ENCODE peak calls at places on chromosomes 7 and 10, in eight cellular contexts. L is uterus, K is kidney, U is DND-41, W is ovary, Q is OCI-LY7, Y is heart left ventricle, Z is tibial nerve. G is an unnamed sample. For H3K9me3, the result is how much of the 10 kb centered on the place peaks cover.

GRCh38 chr10:88386878-88387773 is 196.0 kb downstream of the RNLS start:
- DNase-seq in L (peak), K (no peak), U (peak), W (no peak), Q (peak), Y (peak), Z (no peak), G (peak)

GRCh38 chr10:122294511-122295422 is 23.7 kb downstream of the BTBD16 start:
- DNase-seq in L (no peak), K (no peak), U (no peak), W (no peak), Q (no peak), Y (no peak), Z (no peak), G (no peak)

GRCh38 chr7:100034871-100035510 is 14.6 kb upstream of the ZSCAN21 start:
- DNase-seq in L (no peak), K (no peak), U (no peak), W (no peak), Q (no peak), Y (no peak), Z (no peak), G (peak)

GRCh38 chr10:47061776-47062175 is 150.5 kb downstream of the PTPN20 start:
- DNase-seq in L (no peak), K (no peak), U (no peak), W (no peak), Q (no peak), Y (no peak), Z (no peak), G (no peak)

GRCh38 chr7:96663457-96663856 is 46.2 kb downstream of the SEM1 start:
- DNase-seq in L (no peak), K (no peak), U (no peak), W (no peak), Q (no peak), Y (no peak), Z (no peak), G (no peak)

GRCh38 chr7:41875513-41875912 is 172.6 kb upstream of the INHBA start:
- DNase-seq in L (no peak), K (no peak), U (no peak), W (no peak), Q (no peak), Y (no peak), Z (no peak), G (peak)

GRCh38 chr7:20395094-20395493 is 64.4 kb downstream of the ITGB8 start:
- DNase-seq in L (no peak), K (no peak), U (no peak), W (no peak), Q (no peak), Y (no peak), Z (no peak), G (peak)

GRCh38 chr7:46880508-46881196 is 701.3 kb downstream of the TNS3 start:
- DNase-seq in L (no peak), K (no peak), U (no peak), W (no peak), Q (peak), Y (no peak), Z (no peak), G (no peak)

GRCh38 chr7:84219310-84219709 is 24.7 kb upstream of the SEMA3A start:
- DNase-seq in L (no peak), K (no peak), U (no peak), W (no peak), Q (no peak), Y (no peak), Z (no peak), G (no peak)

GRCh38 chr10:122495406-122496340 is 34.3 kb downstream of the HTRA1 start:
- DNase-seq in L (no peak), K (peak), U (peak), W (no peak), Q (no peak), Y (peak), Z (no peak), G (peak)

GRCh38 chr7:50467817-50468610 is 17.9 kb upstream of the FIGNL1 start:
- DNase-seq in L (peak), K (peak), U (peak), W (peak), Q (peak), Y (peak), Z (peak), G (peak)
- H3K4me3 ChIP-seq in L (no peak), K (no peak), U (no peak), W (no peak), Q (no peak), Y (no peak), Z (no peak), G (no peak)

GRCh38 chr7:151992375-151992774 is 33.1 kb upstream of the GALNT11 start:
- DNase-seq in L (peak), K (peak), U (peak), W (no peak), Q (peak), Y (peak), Z (no peak), G (peak)
- TF ChIP-seq CTCF in L (peak), K (no peak), U (peak), W (no peak), Q (peak), Y (no peak), Z (peak), G (no peak)

GRCh38 chr7:133912916-133913697 is 214.0 kb upstream of the LRGUK start:
- DNase-seq in L (no peak), K (no peak), U (no peak), W (no peak), Q (no peak), Y (no peak), Z (no peak), G (no peak)
- H3K9me3 ChIP-seq in L (under half), K (under half), U (under half), W (under half), Q (under half), Y (under half), Z (under half), G (under half)

GRCh38 chr10:114822771-114823463 is 1.3 kb downstream of the FHIP2A start:
- DNase-seq in L (no peak), K (no peak), U (no peak), W (no peak), Q (peak), Y (no peak), Z (no peak), G (peak)

GRCh38 chr10:114821915-114822770 is 563 bp downstream of the FHIP2A start:
- DNase-seq in L (peak), K (peak), U (peak), W (peak), Q (peak), Y (peak), Z (no peak), G (peak)

GRCh38 chr10:114829160-114829909 is 7.8 kb downstream of the FHIP2A start:
- DNase-seq in L (no peak), K (no peak), U (no peak), W (no peak), Q (no peak), Y (no peak), Z (no peak), G (no peak)

GRCh38 chr10:114824396-114824795 is 2.8 kb downstream of the FHIP2A start:
- DNase-seq in L (no peak), K (no peak), U (no peak), W (no peak), Q (no peak), Y (no peak), Z (no peak), G (no peak)

DNA sequence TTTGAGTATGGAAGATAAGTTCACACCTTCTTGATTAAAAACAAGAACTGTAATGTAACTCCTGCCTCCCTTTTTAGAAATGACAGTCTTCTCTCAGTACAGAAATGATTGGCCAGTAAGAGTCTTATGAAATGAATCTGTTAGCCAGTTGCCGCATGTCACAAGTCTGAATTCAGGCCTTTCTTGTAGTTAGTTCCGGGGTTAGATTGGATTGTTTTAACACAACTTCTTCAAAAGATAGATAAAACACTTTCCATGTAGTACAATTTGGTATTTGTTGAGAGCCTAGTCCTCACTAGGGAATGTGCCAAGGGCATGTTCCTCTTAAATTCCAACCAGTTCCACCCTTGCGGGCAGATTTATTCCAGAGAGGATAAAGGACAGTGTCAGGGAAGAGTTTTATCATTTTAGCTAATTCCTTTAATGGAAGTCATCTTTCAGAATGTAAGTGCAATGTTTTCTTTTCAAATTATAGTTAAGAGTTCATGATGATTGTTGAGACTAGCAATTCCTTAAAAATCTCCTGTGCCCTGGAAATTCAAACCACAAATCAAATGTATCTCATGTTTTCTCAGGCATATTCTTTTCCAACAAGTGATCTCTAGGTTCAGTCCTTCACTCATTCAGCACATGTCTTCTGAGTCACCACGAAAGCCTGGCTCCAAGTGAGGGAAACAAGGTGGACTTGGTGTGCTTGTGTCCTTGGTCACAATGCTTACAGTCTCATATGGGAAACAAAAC is 4.1 kb downstream of the FHIP2A start:
- DNase-seq in L (no peak), K (no peak), U (no peak), W (no peak), Q (no peak), Y (no peak), Z (no peak), G (no peak)
- H3K4me3 ChIP-seq in L (peak), K (no peak), U (no peak), W (no peak), Q (no peak), Y (no peak), Z (no peak), G (no peak)

GRCh38 chr7:18700147-18700546 is 204.6 kb downstream of the HDAC9 start:
- DNase-seq in L (no peak), K (no peak), U (peak), W (no peak), Q (peak), Y (no peak), Z (no peak), G (no peak)
- TF ChIP-seq CTCF in L (no peak), K (no peak), U (peak), W (no peak), Q (peak), Y (no peak), Z (no peak), G (no peak)

DNA sequence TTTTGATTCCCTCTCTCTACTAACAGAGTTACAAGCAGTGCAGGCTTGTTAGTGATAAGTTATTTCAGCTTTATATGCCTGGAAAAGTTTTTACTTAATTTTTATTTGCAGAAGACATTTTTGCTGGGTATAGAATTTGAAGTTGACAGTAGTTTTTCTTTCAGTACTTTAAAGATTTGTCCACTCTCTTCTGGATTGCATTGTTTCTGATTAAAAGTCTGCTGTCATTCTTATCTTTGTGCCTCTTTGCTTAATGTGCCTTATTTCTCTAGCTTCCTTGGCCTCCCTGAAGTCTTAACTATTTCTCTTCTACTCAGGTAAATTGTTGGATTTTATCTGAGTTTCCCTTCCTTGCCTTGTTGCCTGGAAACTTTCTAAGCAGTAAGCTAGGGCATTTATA is 36.2 kb downstream of the PLCE1 start:
- DNase-seq in L (no peak), K (no peak), U (no peak), W (no peak), Q (no peak), Y (no peak), Z (no peak), G (no peak)
- H3K9me3 ChIP-seq in L (under half), K (under half), U (under half), W (under half), Q (under half), Y (under half), Z (under half), G (under half)

DNA sequence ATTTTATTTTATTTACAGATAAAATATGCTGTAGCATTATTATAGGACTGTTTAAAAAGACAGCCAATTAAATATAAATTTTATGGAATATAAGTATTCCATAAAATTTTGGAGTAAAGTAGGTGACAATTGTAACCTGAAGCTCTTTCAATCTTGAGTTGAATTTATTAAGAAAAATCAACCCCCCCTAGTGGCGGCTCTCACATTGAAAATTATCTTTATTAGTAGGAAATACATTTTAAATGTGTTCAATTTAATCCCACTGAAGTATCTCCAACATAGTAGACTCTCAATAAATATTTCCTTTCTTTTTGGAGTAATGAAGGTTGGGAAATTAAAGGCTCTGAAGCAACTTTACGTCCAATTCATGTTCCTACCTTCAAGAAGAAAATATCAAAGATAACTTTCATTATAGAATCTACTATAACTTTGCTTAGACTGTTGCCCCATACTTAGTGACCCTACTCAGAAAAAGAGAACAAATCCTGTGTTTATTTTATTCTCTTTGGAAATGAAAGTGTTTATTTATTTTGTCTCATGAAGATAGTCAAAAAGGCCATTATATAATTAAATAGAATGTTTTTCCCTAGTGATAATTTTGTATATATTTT is 3.1 kb downstream of the AHR start:
- DNase-seq in L (no peak), K (no peak), U (peak), W (no peak), Q (peak), Y (peak), Z (peak), G (peak)
- H3K4me3 ChIP-seq in L (peak), K (no peak), U (no peak), W (peak), Q (no peak), Y (peak), Z (peak), G (no peak)

GRCh38 chr10:35783305-35783838 is 141.3 kb upstream of the FZD8 start:
- DNase-seq in L (no peak), K (no peak), U (no peak), W (no peak), Q (no peak), Y (no peak), Z (no peak), G (no peak)

GRCh38 chr10:35784751-35785150 is 142.7 kb upstream of the FZD8 start:
- DNase-seq in L (no peak), K (no peak), U (no peak), W (no peak), Q (no peak), Y (no peak), Z (no peak), G (no peak)

GRCh38 chr10:35778344-35778743 is 136.2 kb upstream of the FZD8 start:
- DNase-seq in L (no peak), K (no peak), U (no peak), W (no peak), Q (no peak), Y (peak), Z (no peak), G (peak)

GRCh38 chr10:35780970-35781642 is 139.0 kb upstream of the FZD8 start:
- DNase-seq in L (no peak), K (no peak), U (no peak), W (no peak), Q (no peak), Y (no peak), Z (no peak), G (no peak)

GRCh38 chr10:35781643-35782035 is 139.5 kb upstream of the FZD8 start:
- DNase-seq in L (no peak), K (no peak), U (no peak), W (no peak), Q (peak), Y (no peak), Z (no peak), G (no peak)
- TF ChIP-seq CTCF in L (no peak), K (no peak), U (peak), W (no peak), Q (peak), Y (no peak), Z (no peak), G (peak)

DNA sequence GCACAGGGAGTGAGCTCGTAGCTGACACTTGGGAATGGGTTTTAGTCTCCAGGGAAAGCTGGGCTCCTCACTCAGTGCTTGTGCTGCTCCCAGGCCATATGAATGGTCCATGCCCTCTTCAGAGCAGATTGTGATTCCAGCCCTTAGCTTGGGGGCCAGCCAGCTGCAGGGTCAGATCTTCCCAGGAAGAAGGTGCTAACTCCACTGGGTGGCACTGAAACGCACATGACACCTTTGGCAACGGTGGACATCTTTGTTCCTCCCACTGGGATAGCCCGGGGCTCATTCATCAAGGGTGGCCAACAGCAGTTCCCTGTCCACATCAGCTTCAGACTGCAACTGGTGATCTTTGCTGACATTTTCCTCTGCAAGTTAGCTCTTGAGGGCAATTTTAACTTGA is 129.2 kb downstream of the DYNC2I1 start:
- DNase-seq in L (no peak), K (no peak), U (no peak), W (no peak), Q (no peak), Y (no peak), Z (no peak), G (no peak)
- H3K9me3 ChIP-seq in L (under half), K (under half), U (under half), W (under half), Q (under half), Y (under half), Z (under half), G (under half)

G was measured in cardiac muscle cell.